ENCODE peak calls at places on chromosomes 16 and 17, in seven cellular contexts. D is stomach, J is breast epithelium, R is vagina, F is HL-60, P is spleen, Q is K562. K is an unnamed sample.

GRCh38 chr17:50052241-50052788 is 3.6 kb upstream of the ITGA3 start:
- DNase-seq in D (peak; percentile 37), J (no peak), R (no peak), F (no peak), P (no peak), Q (no peak), K (no peak)

GRCh38 chr16:1002399-1003161 is 21.0 kb downstream of the SOX8 start:
- DNase-seq in D (peak; percentile 63), J (peak; percentile 63), R (no peak), F (no peak), P (no peak), Q (peak; percentile 77), K (no peak)

GRCh38 chr17:59004338-59005111 is 102.2 kb downstream of the TRIM37 start:
- DNase-seq in D (peak; percentile 67), J (no peak), R (no peak), F (peak; percentile 46), P (no peak), Q (peak; percentile 59), K (no peak)

GRCh38 chr17:46869296-46869695 is 17.9 kb downstream of the WNT9B start:
- DNase-seq in D (no peak), J (no peak), R (no peak), F (no peak), P (no peak), Q (no peak), K (no peak)

GRCh38 chr17:68314916-68315535 is 23.7 kb downstream of the ARSG start:
- DNase-seq in D (peak; percentile 55), J (no peak), R (no peak), F (peak; percentile 83), P (no peak), Q (no peak), K (no peak)

GRCh38 chr17:20111538-20111937 is 102.4 kb downstream of the SPECC1 start:
- DNase-seq in D (no peak), J (no peak), R (no peak), F (no peak), P (no peak), Q (no peak), K (no peak)

GRCh38 chr17:80029235-80029974 is 6.3 kb downstream of the TBC1D16 start:
- DNase-seq in D (peak; percentile 77), J (peak; percentile 82), R (peak; percentile 96), F (no peak), P (no peak), Q (no peak), K (peak; percentile 95)

GRCh38 chr17:35189291-35189690 is 4.9 kb downstream of the SLC35G3 start:
- DNase-seq in D (no peak), J (no peak), R (no peak), F (peak; percentile 58), P (no peak), Q (no peak), K (no peak)

GRCh38 chr17:27544350-27545131 is 86.4 kb upstream of the LGALS9 start:
- DNase-seq in D (no peak), J (no peak), R (no peak), F (peak; percentile 87), P (peak; percentile 51), Q (peak; percentile 63), K (no peak)

GRCh38 chr16:8391219-8391757 is 199.0 kb downstream of the TMEM114 start:
- DNase-seq in D (no peak), J (no peak), R (no peak), F (no peak), P (no peak), Q (no peak), K (no peak)

GRCh38 chr17:48626470-48627241 is 498 bp upstream of the HOXB9 start:
- DNase-seq in D (no peak), J (no peak), R (no peak), F (no peak), P (no peak), Q (peak; percentile 91), K (no peak)

GRCh38 chr16:3780570-3780969 is 63.2 kb upstream of the TRAP1 start:
- DNase-seq in D (no peak), J (no peak), R (no peak), F (peak; percentile 66), P (no peak), Q (no peak), K (no peak)

GRCh38 chr17:41413353-41413752 is 11.0 kb downstream of the KRT37 start:
- DNase-seq in D (no peak), J (peak; percentile 64), R (no peak), F (no peak), P (no peak), Q (no peak), K (no peak)

GRCh38 chr17:60535382-60536279 is 9.6 kb upstream of the APPBP2 start:
- DNase-seq in D (no peak), J (no peak), R (no peak), F (no peak), P (no peak), Q (no peak), K (no peak)

GRCh38 chr16:58366247-58367031 is 25.8 kb upstream of the GINS3 start:
- DNase-seq in D (no peak), J (no peak), R (no peak), F (no peak), P (no peak), Q (no peak), K (no peak)

GRCh38 chr17:12853921-12854320 is 64.6 kb downstream of the ARHGAP44 start:
- DNase-seq in D (no peak), J (no peak), R (no peak), F (no peak), P (no peak), Q (no peak), K (no peak)

GRCh38 chr17:12566281-12567002 is 99.2 kb upstream of the MYOCD start:
- DNase-seq in D (no peak), J (no peak), R (no peak), F (no peak), P (no peak), Q (no peak), K (no peak)

GRCh38 chr17:17784599-17785264 is 52.1 kb downstream of the SREBF1 start:
- DNase-seq in D (peak; percentile 43), J (no peak), R (no peak), F (no peak), P (no peak), Q (peak; percentile 35), K (no peak)

DNA sequence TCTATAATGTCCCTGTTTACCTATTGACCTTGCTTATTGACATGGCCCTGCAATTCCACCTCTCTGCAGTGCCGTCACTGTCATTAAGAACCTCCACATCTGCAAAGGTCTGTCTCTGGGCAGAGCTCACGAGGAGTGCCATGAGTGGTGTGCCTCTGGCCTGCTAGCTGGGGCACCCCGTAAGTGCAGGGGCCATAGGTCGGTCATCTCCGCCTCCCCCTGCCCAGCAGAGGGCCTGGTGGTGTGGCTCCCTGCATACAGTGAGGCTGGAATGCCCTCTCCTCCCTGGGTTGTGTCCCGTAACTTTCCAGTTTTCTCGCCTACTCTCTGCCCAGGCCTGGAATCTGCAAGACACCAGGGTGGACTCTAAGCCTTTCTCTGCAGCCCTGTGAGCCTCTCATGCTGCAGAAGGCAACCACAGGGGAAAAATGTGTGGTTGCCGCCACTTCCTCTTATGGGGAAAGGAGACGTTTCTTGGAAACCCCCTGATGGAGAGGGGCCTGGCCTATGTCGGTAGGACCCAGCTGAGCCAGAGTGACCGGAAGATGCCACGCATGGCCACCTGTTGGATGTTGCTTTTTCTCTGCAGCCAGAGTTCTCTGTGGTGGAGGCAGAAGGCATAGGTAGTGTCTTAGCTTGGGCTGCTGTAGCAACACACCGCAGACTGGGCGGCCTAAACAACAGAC is 2.7 kb upstream of the SNX20 start:
- DNase-seq in D (peak; percentile 50), J (no peak), R (no peak), F (peak; percentile 92), P (peak; percentile 87), Q (no peak), K (no peak)
- TF ChIP-seq POLR2AphosphoS5 in D (no peak), J (no peak), R (no peak), F (peak; percentile 88), P (no peak), Q (no peak), K (no peak)

GRCh38 chr17:954431-955164 is 25.0 kb downstream of the NXN start:
- DNase-seq in D (no peak), J (no peak), R (no peak), F (no peak), P (no peak), Q (no peak), K (no peak)

GRCh38 chr17:958712-959451 is 20.7 kb downstream of the NXN start:
- DNase-seq in D (no peak), J (no peak), R (no peak), F (no peak), P (peak; percentile 52), Q (no peak), K (no peak)

GRCh38 chr17:953767-954166 is 25.8 kb downstream of the NXN start:
- DNase-seq in D (no peak), J (no peak), R (no peak), F (no peak), P (no peak), Q (no peak), K (no peak)

GRCh38 chr17:957856-958421 is 21.6 kb downstream of the NXN start:
- DNase-seq in D (no peak), J (no peak), R (no peak), F (no peak), P (peak; percentile 40), Q (no peak), K (no peak)

DNA sequence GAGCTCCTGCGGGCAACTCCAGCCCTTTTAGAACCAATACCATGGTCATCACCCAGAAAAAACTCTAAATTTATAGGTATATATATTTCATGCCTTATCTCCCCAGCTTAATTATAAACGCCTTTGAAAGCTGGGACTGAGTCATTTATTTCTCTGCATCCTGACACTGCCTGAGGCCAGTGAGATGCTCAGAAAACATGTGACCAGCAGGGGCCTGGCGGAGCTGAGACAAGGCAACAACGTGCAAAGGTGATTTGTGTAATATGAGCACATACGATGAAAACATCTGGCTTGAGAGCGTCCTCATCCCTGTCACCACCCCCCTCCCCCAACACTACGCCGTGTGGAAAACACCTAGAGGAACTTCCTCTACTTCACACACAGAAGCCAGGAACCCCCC is 22.7 kb downstream of the NXN start:
- DNase-seq in D (no peak), J (no peak), R (no peak), F (no peak), P (peak; percentile 10), Q (peak; percentile 12), K (no peak)
- TF ChIP-seq POLR2AphosphoS5 in D (no peak), J (no peak), R (no peak), F (no peak), P (no peak), Q (no peak), K (no peak)

GRCh38 chr16:66408181-66409048 is 18.7 kb upstream of the BEAN1 start:
- DNase-seq in D (no peak), J (no peak), R (peak; percentile 80), F (peak; percentile 45), P (no peak), Q (no peak), K (no peak)
- TF ChIP-seq POLR2AphosphoS5 in D (no peak), J (no peak), R (no peak), F (no peak), P (no peak), Q (no peak), K (no peak)

DNA sequence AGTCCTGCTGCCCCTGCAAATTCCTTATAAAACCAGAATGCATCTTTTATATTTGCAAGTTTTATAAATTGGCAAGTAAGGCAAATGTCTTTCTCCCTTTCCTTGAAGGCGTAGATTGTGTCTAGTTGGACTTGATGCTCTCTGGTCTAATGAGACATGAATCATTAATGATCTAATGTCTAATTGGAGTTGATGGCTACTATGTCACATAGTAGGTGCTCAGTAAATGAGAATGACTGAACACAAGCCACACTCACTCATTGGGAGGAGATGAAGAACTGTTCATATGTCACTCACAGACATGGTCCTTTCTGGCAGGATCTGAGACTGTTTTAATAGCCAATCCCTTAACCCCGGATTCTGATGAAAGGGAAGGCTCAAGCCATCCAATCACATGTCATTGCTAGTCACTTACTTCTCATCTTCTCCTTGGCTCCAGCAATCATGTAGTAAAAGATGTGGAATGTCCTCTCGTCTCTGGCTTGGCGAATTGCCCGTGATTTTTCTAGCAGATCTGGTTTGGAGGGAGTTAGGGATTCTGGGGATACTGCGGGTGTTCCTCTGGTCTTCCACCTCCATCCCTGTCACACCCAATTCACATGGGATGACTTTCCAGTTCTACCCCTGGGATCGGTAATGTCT is 81.0 kb downstream of the MYH11 start:
- DNase-seq in D (no peak), J (no peak), R (no peak), F (no peak), P (peak; percentile 5), Q (no peak), K (no peak)
- TF ChIP-seq POLR2AphosphoS5 in D (no peak), J (no peak), R (no peak), F (no peak), P (no peak), Q (no peak), K (no peak)

K was measured in suprapubic skin.